ENCODE peak calls at places on chromosomes 2 and 18, in seven cellular contexts. K, F, B, D, Y, P and M are unnamed samples.

GRCh38 chr2:239833728-239834109 is 191.4 kb downstream of the NDUFA10 start:
- DNase-seq in Y (no peak), K (no peak), B (no peak), F (no peak), D (no peak), P (no peak), M (peak; percentile 10)

GRCh38 chr2:209146682-209147320 is 277.0 kb upstream of the MAP2 start:
- DNase-seq in F (no peak), B (no peak), P (no peak), Y (no peak), D (no peak), K (no peak), M (no peak)

GRCh38 chr2:96960271-96960955 is 26.0 kb downstream of the FAM178B start:
- DNase-seq in D (peak; percentile 84), F (peak; percentile 81), Y (peak; percentile 97), K (peak; percentile 79), P (peak; percentile 84), B (peak; percentile 89), M (peak; percentile 91)

GRCh38 chr2:192254444-192254843 is 59.7 kb upstream of the TMEFF2 start:
- DNase-seq in D (no peak), Y (no peak), P (no peak), F (no peak), B (no peak), K (no peak), M (no peak)

GRCh38 chr2:141508806-141509595 is 621.8 kb downstream of the LRP1B start:
- DNase-seq in D (no peak), P (no peak), B (no peak), F (no peak), K (peak; percentile 8), Y (no peak), M (no peak)

GRCh38 chr2:119431155-119431975 is at the start of gene TMEM37:
- DNase-seq in F (peak; percentile 79), P (peak; percentile 73), B (peak; percentile 93), D (peak; percentile 80), K (peak; percentile 15), Y (peak; percentile 79), M (peak; percentile 88)

GRCh38 chr2:188808921-188809320 is 165.3 kb upstream of the COL3A1 start:
- DNase-seq in B (no peak), Y (no peak), F (peak; percentile 41), P (no peak), D (no peak), K (peak; percentile 88), M (no peak)

GRCh38 chr2:212005077-212005671 is 533.4 kb downstream of the ERBB4 start:
- DNase-seq in P (peak; percentile 44), K (peak; percentile 33), F (peak; percentile 44), B (peak; percentile 60), Y (peak; percentile 55), D (peak; percentile 15), M (peak; percentile 39)

GRCh38 chr2:184646177-184646576 is 47.8 kb downstream of the ZNF804A start:
- DNase-seq in P (peak; percentile 2), D (no peak), B (no peak), Y (no peak), K (peak; percentile 52), F (peak; percentile 22), M (no peak)

GRCh38 chr18:4293337-4293736 is 161.8 kb downstream of the DLGAP1 start:
- DNase-seq in F (no peak), D (no peak), K (no peak), Y (no peak), B (no peak), P (no peak), M (no peak)

GRCh38 chr2:122643725-122644329 is 888.4 kb downstream of the TSN start:
- DNase-seq in D (no peak), P (no peak), Y (no peak), K (peak; percentile 1), F (peak; percentile 86), B (no peak), M (no peak)

GRCh38 chr18:79615586-79615985 is 64.0 kb upstream of the CTDP1 start:
- DNase-seq in D (no peak), Y (no peak), P (no peak), F (no peak), K (no peak), B (no peak), M (no peak)

GRCh38 chr2:239897596-239898235 is 127.4 kb downstream of the NDUFA10 start:
- DNase-seq in Y (no peak), P (no peak), D (no peak), F (no peak), B (no peak), K (no peak), M (peak; percentile 26)

GRCh38 chr2:182077023-182077422 is 91.4 kb downstream of the PPP1R1C start:
- DNase-seq in D (no peak), P (no peak), F (peak; percentile 11), K (peak; percentile 61), B (no peak), Y (no peak), M (no peak)

GRCh38 chr2:141824790-141825189 is 306.0 kb downstream of the LRP1B start:
- DNase-seq in P (no peak), B (peak; percentile 29), F (no peak), K (no peak), Y (no peak), D (no peak), M (peak; percentile 31)

GRCh38 chr18:50986360-50987087 is 18.7 kb downstream of the ELAC1 start:
- DNase-seq in B (peak; percentile 55), Y (no peak), D (no peak), K (peak; percentile 65), F (peak; percentile 15), P (peak; percentile 82), M (no peak)

GRCh38 chr2:59694176-59694575 is 859.3 kb downstream of the BCL11A start:
- DNase-seq in K (no peak), B (no peak), P (no peak), Y (no peak), F (no peak), D (no peak), M (no peak)

GRCh38 chr2:85999131-85999831 is 106.4 kb downstream of the POLR1A start:
- DNase-seq in F (peak; percentile 55), Y (no peak), B (peak; percentile 51), K (peak; percentile 49), P (no peak), D (no peak), M (peak; percentile 20)

GRCh38 chr2:200616656-200617055 is 30.8 kb downstream of the AOX1 start:
- DNase-seq in K (peak; percentile 50), D (no peak), F (peak; percentile 15), Y (no peak), P (no peak), B (no peak), M (no peak)

GRCh38 chr2:235223011-235223410 is 270.8 kb upstream of the AGAP1 start:
- DNase-seq in F (no peak), D (no peak), B (no peak), K (no peak), Y (no peak), P (no peak), M (no peak)

GRCh38 chr18:45557296-45557695 is 58.0 kb upstream of the SLC14A2 start:
- DNase-seq in B (no peak), P (no peak), Y (no peak), K (no peak), D (no peak), F (no peak), M (no peak)

DNA sequence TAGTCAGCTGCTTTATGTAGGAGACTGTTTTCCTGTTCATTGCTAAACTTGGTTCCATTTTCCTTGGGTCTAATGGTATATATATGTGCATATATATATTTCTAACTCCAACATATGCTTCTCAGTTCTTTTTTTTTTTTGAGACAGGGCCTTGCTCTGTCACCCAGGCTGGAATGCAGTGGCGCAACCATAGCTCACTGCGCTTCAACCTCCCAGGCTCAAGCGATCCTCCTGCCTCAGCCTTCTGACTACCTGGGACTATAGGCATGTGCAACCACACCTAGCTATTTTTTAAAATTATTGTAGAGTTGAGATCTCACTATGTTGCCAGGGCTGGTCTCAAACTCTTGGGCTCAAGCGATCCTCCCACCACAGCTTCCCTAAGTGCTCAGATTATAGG is 22.1 kb downstream of the STPG4 start:
- DNase-seq in Y (no peak), F (no peak), D (no peak), P (peak; percentile 82), B (no peak), K (no peak), M (no peak)
- H2AK5ac ChIP-seq in Y (no peak overlapping the region), F (no peak overlapping the region), D (no peak overlapping the region), P (no peak overlapping the region), B (no peak overlapping the region), K (no peak overlapping the region), M (no peak overlapping the region)

GRCh38 chr18:49561127-49561376 is 805 bp upstream of the LIPG start:
- DNase-seq in Y (no peak), P (no peak), B (no peak), K (no peak), F (peak; percentile 43), D (peak; percentile 27), M (no peak)

GRCh38 chr18:49563130-49563540 is 1.3 kb downstream of the LIPG start:
- DNase-seq in D (no peak), P (peak; percentile 89), F (peak; percentile 45), K (no peak), B (no peak), Y (no peak), M (no peak)

GRCh38 chr18:49561377-49562193 is at the start of gene LIPG:
- DNase-seq in D (peak; percentile 89), B (peak; percentile 95), P (peak; percentile 96), K (peak; percentile 50), Y (peak; percentile 81), F (peak; percentile 93), M (peak; percentile 91)

GRCh38 chr18:49563701-49564100 is 1.8 kb downstream of the LIPG start:
- DNase-seq in D (no peak), Y (no peak), P (peak; percentile 81), B (no peak), F (no peak), K (no peak), M (no peak)

DNA sequence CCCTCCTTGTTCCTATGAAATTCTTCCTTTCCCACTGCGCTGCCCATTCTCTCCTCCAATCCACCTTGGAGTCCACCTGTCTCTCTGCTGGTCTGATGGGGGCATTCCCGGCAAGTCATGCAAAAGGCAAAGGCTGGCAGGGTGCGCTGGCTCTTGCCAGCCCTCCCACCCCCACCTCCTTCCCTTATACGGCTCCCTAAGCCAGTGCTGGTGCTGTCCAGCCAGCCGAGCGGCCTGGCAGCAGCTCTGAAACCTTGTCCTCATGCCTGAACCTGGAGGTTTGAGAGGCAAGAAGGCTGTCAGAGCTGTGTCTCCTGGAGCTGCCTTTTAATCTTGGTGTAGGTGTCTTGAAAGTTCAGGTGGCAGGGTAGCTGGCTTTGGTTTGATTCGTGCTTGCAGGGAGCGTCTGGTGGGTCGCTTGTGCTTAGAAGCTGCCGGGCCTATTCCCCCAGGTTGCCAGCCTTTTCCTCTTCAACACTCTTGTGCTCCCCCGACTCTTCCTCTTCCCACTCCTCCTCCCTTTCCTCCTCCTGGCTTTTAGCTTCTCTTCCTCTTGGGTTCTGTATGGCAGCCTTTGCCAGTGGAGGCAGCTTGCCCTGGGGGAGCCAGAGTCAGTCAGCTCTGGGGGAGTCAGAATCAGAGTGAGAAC is 748 bp downstream of the LIPG start:
- DNase-seq in B (peak; percentile 46), K (no peak), P (peak; percentile 28), D (no peak), F (peak; percentile 66), Y (peak; percentile 53), M (peak; percentile 50)
- H2AK5ac ChIP-seq in B (no peak overlapping the region), K (no peak overlapping the region), P (no peak overlapping the region), D (no peak overlapping the region), F (no peak overlapping the region), Y (no peak overlapping the region), M (no peak overlapping the region)

GRCh38 chr2:186103276-186103675 is 364.7 kb downstream of the FSIP2 start:
- DNase-seq in K (no peak), Y (no peak), D (no peak), F (no peak), P (no peak), B (no peak), M (no peak)
- H2AK5ac ChIP-seq in K (no peak overlapping the region), Y (no peak overlapping the region), D (no peak overlapping the region), F (no peak overlapping the region), P (no peak overlapping the region), B (no peak overlapping the region), M (no peak overlapping the region)

GRCh38 chr2:231615058-231615671 is 22.5 kb downstream of the TEX44 start:
- DNase-seq in K (no peak), D (no peak), Y (peak; percentile 71), B (peak; percentile 73), F (no peak), P (peak; percentile 71), M (peak; percentile 69)
- H2AK5ac ChIP-seq in K (peak overlapping the region; percentile 56), D (peak overlapping the region; percentile 77), Y (peak overlapping the region; percentile 89), B (peak overlapping the region; percentile 38), F (peak overlapping the region; percentile 15), P (peak overlapping the region; percentile 65), M (no peak overlapping the region)